ENCODE peak calls at places on chromosome 15, in eight cellular contexts. Y is heart left ventricle; A is CD4-positive, alpha-beta T cell; S is MM.1S; P is mammary epithelial cell; W is HL-60; R is body of pancreas; U is lower lobe of right lung. T is an unnamed sample.

GRCh38 chr15:69338535-69339213 is 40.0 kb downstream of the PAQR5 start:
- DNase-seq in Y (no peak), A (no peak), S (no peak), P (peak), W (no peak), R (no peak), U (no peak), T (no peak)

GRCh38 chr15:52709172-52709979 is 30.2 kb upstream of the ATOSA start:
- DNase-seq in Y (no peak), A (no peak), S (peak), P (no peak), W (no peak), R (peak), U (no peak), T (no peak)

GRCh38 chr15:48149858-48150257 is 28.2 kb downstream of the MYEF2 start:
- DNase-seq in Y (no peak), A (no peak), S (no peak), P (peak), W (no peak), R (no peak), U (no peak), T (no peak)

GRCh38 chr15:34582461-34583357 is 742 bp downstream of the GOLGA8B start:
- DNase-seq in Y (no peak), A (peak), S (peak), P (peak), W (peak), R (peak), U (no peak), T (no peak)

GRCh38 chr15:46467041-46467440 is 832.2 kb downstream of the SQOR start:
- DNase-seq in Y (no peak), A (no peak), S (no peak), P (no peak), W (no peak), R (no peak), U (no peak), T (no peak)

GRCh38 chr15:98900382-98900781 is 107.2 kb downstream of the PGPEP1L start:
- DNase-seq in Y (no peak), A (no peak), S (no peak), P (no peak), W (no peak), R (no peak), U (no peak), T (no peak)

GRCh38 chr15:70421197-70421482 is 323.4 kb upstream of the TLE3 start:
- DNase-seq in Y (no peak), A (no peak), S (no peak), P (no peak), W (no peak), R (peak), U (no peak), T (no peak)

GRCh38 chr15:78640840-78641733 is at the start of gene CHRNB4:
- DNase-seq in Y (no peak), A (no peak), S (no peak), P (no peak), W (no peak), R (peak), U (no peak), T (no peak)

GRCh38 chr15:29270169-29270955 is 740 bp upstream of the NSMCE3 start:
- DNase-seq in Y (no peak), A (no peak), S (peak), P (peak), W (no peak), R (no peak), U (no peak), T (no peak)

GRCh38 chr15:84604804-84605203 is 4.0 kb downstream of the ZSCAN2 start:
- DNase-seq in Y (no peak), A (no peak), S (no peak), P (no peak), W (no peak), R (no peak), U (no peak), T (no peak)

GRCh38 chr15:25714538-25714840 is 148.6 kb downstream of the ATP10A start:
- DNase-seq in Y (no peak), A (no peak), S (no peak), P (no peak), W (no peak), R (no peak), U (no peak), T (no peak)

GRCh38 chr15:74792227-74793016 is 10.5 kb downstream of the CSK start:
- DNase-seq in Y (no peak), A (no peak), S (no peak), P (no peak), W (no peak), R (no peak), U (no peak), T (no peak)
- H3K27ac ChIP-seq in Y (no peak), A (peak), S (peak), P (no peak), W (peak), R (no peak), U (peak), T (no peak)

GRCh38 chr15:101178414-101178813 is 73.4 kb downstream of the CHSY1 start:
- DNase-seq in Y (no peak), A (no peak), S (no peak), P (no peak), W (no peak), R (no peak), U (no peak), T (no peak)

GRCh38 chr15:101179341-101180153 is 72.3 kb downstream of the CHSY1 start:
- DNase-seq in Y (no peak), A (no peak), S (no peak), P (peak), W (no peak), R (no peak), U (no peak), T (no peak)

GRCh38 chr15:101174152-101174920 is 77.5 kb downstream of the CHSY1 start:
- DNase-seq in Y (no peak), A (no peak), S (no peak), P (no peak), W (peak), R (no peak), U (no peak), T (no peak)

GRCh38 chr15:101175396-101175795 is 76.5 kb downstream of the CHSY1 start:
- DNase-seq in Y (no peak), A (no peak), S (no peak), P (no peak), W (peak), R (no peak), U (no peak), T (no peak)

GRCh38 chr15:101176625-101177024 is 75.2 kb downstream of the CHSY1 start:
- DNase-seq in Y (no peak), A (no peak), S (no peak), P (peak), W (peak), R (no peak), U (no peak), T (no peak)
- TF ChIP-seq CTCF in Y (no peak), A (no peak), S (no peak), P (no peak), W (no peak), R (no peak), U (no peak), T (no peak)

GRCh38 chr15:89775815-89776214 is 317 bp upstream of the MESP2 start:
- DNase-seq in Y (no peak), A (no peak), S (no peak), P (no peak), W (no peak), R (no peak), U (no peak), T (no peak)
- H3K27ac ChIP-seq in Y (no peak), A (no peak), S (no peak), P (no peak), W (no peak), R (no peak), U (no peak), T (peak)

GRCh38 chr15:64070106-64070505 is 23.5 kb downstream of the CIAO2A start:
- DNase-seq in Y (no peak), A (no peak), S (no peak), P (no peak), W (no peak), R (no peak), U (no peak), T (no peak)
- TF ChIP-seq CTCF in Y (no peak), A (no peak), S (no peak), P (no peak), W (no peak), R (no peak), U (no peak), T (no peak)

GRCh38 chr15:27767918-27768640 is 331.0 kb downstream of the OCA2 start:
- DNase-seq in Y (no peak), A (no peak), S (no peak), P (no peak), W (no peak), R (no peak), U (no peak), T (no peak)
- H3K27ac ChIP-seq in Y (no peak), A (no peak), S (no peak), P (no peak), W (no peak), R (no peak), U (no peak), T (no peak)

GRCh38 chr15:61216519-61216918 is 12.6 kb downstream of the RORA start:
- DNase-seq in Y (no peak), A (no peak), S (no peak), P (no peak), W (no peak), R (no peak), U (no peak), T (no peak)
- TF ChIP-seq CTCF in Y (no peak), A (no peak), S (no peak), P (peak), W (no peak), R (no peak), U (no peak), T (no peak)

DNA sequence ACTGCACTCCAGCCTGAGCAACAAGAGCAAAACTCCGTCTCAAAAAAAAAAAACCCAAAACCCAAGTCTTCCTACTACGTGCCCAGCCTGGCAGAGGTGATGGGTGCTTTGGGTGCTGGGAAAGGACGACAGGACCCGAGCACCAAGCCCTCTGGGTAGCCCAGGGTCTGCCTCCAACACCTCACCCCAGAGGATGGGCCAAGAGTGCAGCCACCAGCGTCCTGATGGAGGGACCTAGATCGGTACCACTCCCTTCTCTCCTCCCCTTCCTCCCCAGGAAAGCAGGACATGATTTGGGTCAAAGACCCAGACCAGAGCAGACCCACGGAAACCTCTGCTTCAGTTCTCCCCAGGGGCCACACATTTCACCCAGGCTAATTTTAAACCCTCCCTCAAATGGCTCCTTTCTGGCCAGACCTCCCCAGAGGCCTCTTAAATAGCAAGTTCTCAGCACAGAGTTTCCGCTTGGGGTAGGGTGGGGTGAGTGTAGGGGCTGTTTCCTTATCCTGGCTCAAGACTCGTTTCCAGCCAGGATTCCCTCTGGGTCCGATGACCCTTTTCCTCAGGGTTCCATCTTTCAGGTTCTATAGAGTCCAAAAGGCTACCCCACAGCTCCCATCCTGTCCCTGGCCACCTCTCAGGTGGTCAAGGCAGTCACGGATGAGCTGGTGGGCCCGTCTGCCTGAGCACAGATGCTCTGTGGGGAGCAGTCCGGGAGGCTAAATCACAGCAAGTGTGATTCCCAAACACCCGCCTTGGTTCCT is 20.5 kb downstream of the RBPMS2 start:
- DNase-seq in Y (no peak), A (no peak), S (no peak), P (no peak), W (no peak), R (no peak), U (no peak), T (no peak)
- H3K27ac ChIP-seq in Y (peak), A (no peak), S (no peak), P (no peak), W (no peak), R (no peak), U (no peak), T (no peak)

GRCh38 chr15:31605467-31605931 is 278.9 kb downstream of the KLF13 start:
- DNase-seq in Y (no peak), A (no peak), S (no peak), P (no peak), W (no peak), R (no peak), U (no peak), T (no peak)
- TF ChIP-seq CTCF in Y (no peak), A (no peak), S (no peak), P (no peak), W (no peak), R (no peak), U (no peak), T (no peak)

GRCh38 chr15:66617137-66618090 is 51.6 kb upstream of the LCTL start:
- DNase-seq in Y (peak), A (no peak), S (no peak), P (peak), W (peak), R (peak), U (peak), T (peak)

GRCh38 chr15:66613743-66614142 is 47.9 kb upstream of the LCTL start:
- DNase-seq in Y (no peak), A (no peak), S (no peak), P (no peak), W (no peak), R (no peak), U (peak), T (no peak)

GRCh38 chr15:66614456-66615174 is 48.8 kb upstream of the LCTL start:
- DNase-seq in Y (no peak), A (no peak), S (no peak), P (no peak), W (no peak), R (no peak), U (peak), T (no peak)

GRCh38 chr15:66615846-66616245 is 50.0 kb upstream of the LCTL start:
- DNase-seq in Y (no peak), A (no peak), S (no peak), P (no peak), W (no peak), R (no peak), U (no peak), T (no peak)

GRCh38 chr15:66615175-66615495 is 49.3 kb upstream of the LCTL start:
- DNase-seq in Y (no peak), A (no peak), S (no peak), P (no peak), W (peak), R (no peak), U (peak), T (no peak)
- H3K27ac ChIP-seq in Y (no peak), A (no peak), S (no peak), P (no peak), W (peak), R (no peak), U (peak), T (no peak)

DNA sequence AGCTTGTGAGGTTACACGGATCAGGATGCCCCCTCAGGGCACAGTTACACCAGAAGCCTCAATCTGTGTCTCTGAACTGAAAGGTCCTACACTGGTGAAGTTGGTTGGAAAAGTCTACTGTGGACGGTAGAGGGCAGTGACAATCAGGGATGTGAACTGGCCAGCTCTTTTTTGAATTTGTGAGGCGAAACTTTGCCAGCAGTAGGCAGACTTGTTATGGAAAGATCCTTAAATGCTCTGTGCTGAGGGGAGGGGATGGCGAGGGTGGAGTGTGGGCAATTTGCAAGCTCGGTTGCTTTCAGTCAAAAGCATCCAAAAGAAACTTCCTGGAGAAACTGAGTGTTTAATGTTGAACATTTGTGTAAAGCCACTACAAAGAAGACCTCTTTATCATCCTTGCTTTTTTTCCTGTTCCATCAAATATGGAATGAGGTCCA is 127.4 kb upstream of the ABHD17C start:
- DNase-seq in Y (peak), A (no peak), S (peak), P (peak), W (peak), R (peak), U (no peak), T (peak)
- TF ChIP-seq CTCF in Y (peak), A (no peak), S (peak), P (peak), W (peak), R (peak), U (peak), T (peak)